ENCODE peak calls at places on chromosomes 16 and 17, in six cellular contexts. One of them, this sample, is unnamed.

GRCh38 chr17:34998205-34998604 is 17.9 kb downstream of the LIG3 start:
- DNase-seq in NCI-H1092: peak
- DNase-seq in CD4-positive, alpha-beta T cell: peak
- DNase-seq in HEK293T: peak
- DNase-seq in tibial nerve: peak
- DNase-seq in heart right ventricle: peak
- DNase-seq in this sample: peak

GRCh38 chr17:1180958-1181768 is 1.4 kb upstream of the ABR start:
- DNase-seq in NCI-H1092: no peak
- DNase-seq in CD4-positive, alpha-beta T cell: no peak
- DNase-seq in HEK293T: no peak
- DNase-seq in tibial nerve: no peak
- DNase-seq in heart right ventricle: no peak
- DNase-seq in this sample: no peak

GRCh38 chr17:51486091-51486490 is 225.7 kb downstream of the UTP18 start:
- DNase-seq in NCI-H1092: no peak
- DNase-seq in CD4-positive, alpha-beta T cell: no peak
- DNase-seq in HEK293T: no peak
- DNase-seq in tibial nerve: no peak
- DNase-seq in heart right ventricle: no peak
- DNase-seq in this sample: no peak

GRCh38 chr16:78125112-78125844 is 25.8 kb downstream of the WWOX start:
- DNase-seq in NCI-H1092: no peak
- DNase-seq in CD4-positive, alpha-beta T cell: no peak
- DNase-seq in HEK293T: no peak
- DNase-seq in tibial nerve: no peak
- DNase-seq in heart right ventricle: no peak
- DNase-seq in this sample: no peak

GRCh38 chr16:19005561-19006445 is 22.1 kb downstream of the TMC7 start:
- DNase-seq in NCI-H1092: no peak
- DNase-seq in CD4-positive, alpha-beta T cell: no peak
- DNase-seq in HEK293T: no peak
- DNase-seq in tibial nerve: peak
- DNase-seq in heart right ventricle: peak
- DNase-seq in this sample: no peak

GRCh38 chr16:73068546-73069401 is 20.8 kb upstream of the ZFHX3 start:
- DNase-seq in NCI-H1092: peak
- DNase-seq in CD4-positive, alpha-beta T cell: no peak
- DNase-seq in HEK293T: peak
- DNase-seq in tibial nerve: peak
- DNase-seq in heart right ventricle: peak
- DNase-seq in this sample: peak

GRCh38 chr16:6375471-6376075 is 957.1 kb upstream of the RBFOX1 start:
- DNase-seq in NCI-H1092: no peak
- DNase-seq in CD4-positive, alpha-beta T cell: no peak
- DNase-seq in HEK293T: no peak
- DNase-seq in tibial nerve: no peak
- DNase-seq in heart right ventricle: no peak
- DNase-seq in this sample: peak

GRCh38 chr17:21379080-21379711 is 3.0 kb downstream of the KCNJ12 start:
- DNase-seq in NCI-H1092: peak
- DNase-seq in CD4-positive, alpha-beta T cell: no peak
- DNase-seq in HEK293T: no peak
- DNase-seq in tibial nerve: no peak
- DNase-seq in heart right ventricle: peak
- DNase-seq in this sample: peak

GRCh38 chr17:1047886-1048470 is 51.0 kb downstream of the TIMM22 start:
- DNase-seq in NCI-H1092: no peak
- DNase-seq in CD4-positive, alpha-beta T cell: no peak
- DNase-seq in HEK293T: no peak
- DNase-seq in tibial nerve: no peak
- DNase-seq in heart right ventricle: no peak
- DNase-seq in this sample: no peak

GRCh38 chr17:34275881-34276280 is 5.9 kb downstream of the CCL7 start:
- DNase-seq in NCI-H1092: no peak
- DNase-seq in CD4-positive, alpha-beta T cell: no peak
- DNase-seq in HEK293T: no peak
- DNase-seq in tibial nerve: no peak
- DNase-seq in heart right ventricle: no peak
- DNase-seq in this sample: peak

GRCh38 chr17:66580178-66580577 is 254.7 kb upstream of the CACNG5 start:
- DNase-seq in NCI-H1092: no peak
- DNase-seq in CD4-positive, alpha-beta T cell: no peak
- DNase-seq in HEK293T: no peak
- DNase-seq in tibial nerve: no peak
- DNase-seq in heart right ventricle: peak
- DNase-seq in this sample: no peak

GRCh38 chr17:74601944-74602572 is 10.0 kb upstream of the CD300LD start:
- DNase-seq in NCI-H1092: peak
- DNase-seq in CD4-positive, alpha-beta T cell: no peak
- DNase-seq in HEK293T: peak
- DNase-seq in tibial nerve: no peak
- DNase-seq in heart right ventricle: peak
- DNase-seq in this sample: no peak

GRCh38 chr17:54982399-54982798 is 13.8 kb downstream of the STXBP4 start:
- DNase-seq in NCI-H1092: no peak
- DNase-seq in CD4-positive, alpha-beta T cell: no peak
- DNase-seq in HEK293T: no peak
- DNase-seq in tibial nerve: no peak
- DNase-seq in heart right ventricle: no peak
- DNase-seq in this sample: no peak

GRCh38 chr16:48629531-48629930 is 19.6 kb upstream of the N4BP1 start:
- DNase-seq in NCI-H1092: no peak
- DNase-seq in CD4-positive, alpha-beta T cell: no peak
- DNase-seq in HEK293T: no peak
- DNase-seq in tibial nerve: no peak
- DNase-seq in heart right ventricle: no peak
- DNase-seq in this sample: no peak

GRCh38 chr16:49854227-49855203 is 1.4 kb downstream of the ZNF423 start:
- DNase-seq in NCI-H1092: no peak
- DNase-seq in CD4-positive, alpha-beta T cell: no peak
- DNase-seq in HEK293T: peak
- DNase-seq in tibial nerve: no peak
- DNase-seq in heart right ventricle: no peak
- DNase-seq in this sample: no peak

GRCh38 chr16:361872-362701 is 8.3 kb downstream of the MRPL28 start:
- DNase-seq in NCI-H1092: peak
- DNase-seq in CD4-positive, alpha-beta T cell: peak
- DNase-seq in HEK293T: peak
- DNase-seq in tibial nerve: no peak
- DNase-seq in heart right ventricle: peak
- DNase-seq in this sample: peak

GRCh38 chr16:12095275-12096161 is 119.0 kb downstream of the SNX29 start:
- DNase-seq in NCI-H1092: peak
- DNase-seq in CD4-positive, alpha-beta T cell: peak
- DNase-seq in HEK293T: peak
- DNase-seq in tibial nerve: peak
- DNase-seq in heart right ventricle: peak
- DNase-seq in this sample: peak

GRCh38 chr16:30748634-30749445 is 615 bp downstream of the PHKG2 start:
- DNase-seq in NCI-H1092: no peak
- DNase-seq in CD4-positive, alpha-beta T cell: no peak
- DNase-seq in HEK293T: peak
- DNase-seq in tibial nerve: no peak
- DNase-seq in heart right ventricle: peak
- DNase-seq in this sample: no peak

GRCh38 chr16:56983211-56983751 is 6.1 kb upstream of the NLRC5 start:
- DNase-seq in NCI-H1092: no peak
- DNase-seq in CD4-positive, alpha-beta T cell: no peak
- DNase-seq in HEK293T: no peak
- DNase-seq in tibial nerve: no peak
- DNase-seq in heart right ventricle: no peak
- DNase-seq in this sample: no peak

GRCh38 chr16:23670137-23670776 is 8.4 kb upstream of the PLK1 start:
- DNase-seq in NCI-H1092: no peak
- DNase-seq in CD4-positive, alpha-beta T cell: no peak
- DNase-seq in HEK293T: no peak
- DNase-seq in tibial nerve: no peak
- DNase-seq in heart right ventricle: no peak
- DNase-seq in this sample: no peak

GRCh38 chr17:30831257-30831656 is 509 bp upstream of the ATAD5 start:
- DNase-seq in NCI-H1092: no peak
- DNase-seq in CD4-positive, alpha-beta T cell: no peak
- DNase-seq in HEK293T: peak
- DNase-seq in tibial nerve: no peak
- DNase-seq in heart right ventricle: no peak
- DNase-seq in this sample: no peak

GRCh38 chr16:1707193-1707790 is 1.3 kb downstream of the MAPK8IP3 start:
- DNase-seq in NCI-H1092: no peak
- DNase-seq in CD4-positive, alpha-beta T cell: no peak
- DNase-seq in HEK293T: no peak
- DNase-seq in tibial nerve: no peak
- DNase-seq in heart right ventricle: no peak
- DNase-seq in this sample: no peak

GRCh38 chr16:54673353-54673752 is 257.3 kb upstream of the IRX5 start:
- DNase-seq in NCI-H1092: no peak
- DNase-seq in CD4-positive, alpha-beta T cell: no peak
- DNase-seq in HEK293T: no peak
- DNase-seq in tibial nerve: no peak
- DNase-seq in heart right ventricle: no peak
- DNase-seq in this sample: no peak

GRCh38 chr16:30893744-30894539 is at the start of gene BCL7C:
- DNase-seq in NCI-H1092: peak
- DNase-seq in CD4-positive, alpha-beta T cell: peak
- DNase-seq in HEK293T: peak
- DNase-seq in tibial nerve: peak
- DNase-seq in heart right ventricle: peak
- DNase-seq in this sample: peak

GRCh38 chr16:78505544-78506371 is 406.3 kb downstream of the WWOX start:
- DNase-seq in NCI-H1092: peak
- DNase-seq in CD4-positive, alpha-beta T cell: no peak
- DNase-seq in HEK293T: no peak
- DNase-seq in tibial nerve: peak
- DNase-seq in heart right ventricle: peak
- DNase-seq in this sample: peak

GRCh38 chr17:80026359-80027042 is 9.2 kb downstream of the TBC1D16 start:
- DNase-seq in NCI-H1092: peak
- DNase-seq in CD4-positive, alpha-beta T cell: no peak
- DNase-seq in HEK293T: no peak
- DNase-seq in tibial nerve: peak
- DNase-seq in heart right ventricle: no peak
- DNase-seq in this sample: peak

GRCh38 chr16:67945392-67945933 is 1.5 kb upstream of the LCAT start:
- DNase-seq in NCI-H1092: no peak
- DNase-seq in CD4-positive, alpha-beta T cell: no peak
- DNase-seq in HEK293T: no peak
- DNase-seq in tibial nerve: no peak
- DNase-seq in heart right ventricle: no peak
- DNase-seq in this sample: no peak

GRCh38 chr16:1150511-1150982 is 2.4 kb upstream of the CACNA1H start:
- DNase-seq in NCI-H1092: no peak
- DNase-seq in CD4-positive, alpha-beta T cell: no peak
- DNase-seq in HEK293T: peak
- DNase-seq in tibial nerve: no peak
- DNase-seq in heart right ventricle: no peak
- DNase-seq in this sample: no peak

GRCh38 chr17:64216385-64217248 is 46.4 kb downstream of the TEX2 start:
- DNase-seq in NCI-H1092: no peak
- DNase-seq in CD4-positive, alpha-beta T cell: no peak
- DNase-seq in HEK293T: no peak
- DNase-seq in tibial nerve: no peak
- DNase-seq in heart right ventricle: peak
- DNase-seq in this sample: peak

GRCh38 chr17:8151120-8151640 is 1.0 kb downstream of the PER1 start:
- DNase-seq in NCI-H1092: peak
- DNase-seq in CD4-positive, alpha-beta T cell: peak
- DNase-seq in HEK293T: peak
- DNase-seq in tibial nerve: peak
- DNase-seq in heart right ventricle: peak
- DNase-seq in this sample: peak

GRCh38 chr17:43212641-43213490 is 1.2 kb downstream of the TMEM106A start:
- DNase-seq in NCI-H1092: no peak
- DNase-seq in CD4-positive, alpha-beta T cell: no peak
- DNase-seq in HEK293T: no peak
- DNase-seq in tibial nerve: no peak
- DNase-seq in heart right ventricle: no peak
- DNase-seq in this sample: no peak

GRCh38 chr17:20920813-20921199 is 122.0 kb downstream of the USP22 start:
- DNase-seq in NCI-H1092: no peak
- DNase-seq in CD4-positive, alpha-beta T cell: no peak
- DNase-seq in HEK293T: no peak
- DNase-seq in tibial nerve: no peak
- DNase-seq in heart right ventricle: no peak
- DNase-seq in this sample: no peak

GRCh38 chr17:4901648-4902344 is 1.1 kb downstream of the CHRNE start:
- DNase-seq in NCI-H1092: no peak
- DNase-seq in CD4-positive, alpha-beta T cell: no peak
- DNase-seq in HEK293T: no peak
- DNase-seq in tibial nerve: peak
- DNase-seq in heart right ventricle: peak
- DNase-seq in this sample: no peak

GRCh38 chr17:58329808-58330543 is 1.4 kb upstream of the TSPOAP1 start:
- DNase-seq in NCI-H1092: no peak
- DNase-seq in CD4-positive, alpha-beta T cell: no peak
- DNase-seq in HEK293T: no peak
- DNase-seq in tibial nerve: no peak
- DNase-seq in heart right ventricle: no peak
- DNase-seq in this sample: no peak

GRCh38 chr17:8146381-8147140 is 5.6 kb downstream of the PER1 start:
- DNase-seq in NCI-H1092: no peak
- DNase-seq in CD4-positive, alpha-beta T cell: no peak
- DNase-seq in HEK293T: no peak
- DNase-seq in tibial nerve: no peak
- DNase-seq in heart right ventricle: no peak
- DNase-seq in this sample: no peak

GRCh38 chr17:39538875-39539274 is 68.8 kb downstream of the NEUROD2 start:
- DNase-seq in NCI-H1092: no peak
- DNase-seq in CD4-positive, alpha-beta T cell: no peak
- DNase-seq in HEK293T: no peak
- DNase-seq in tibial nerve: no peak
- DNase-seq in heart right ventricle: no peak
- DNase-seq in this sample: no peak

This sample was measured in DMS79 treated with DMSO at 0.1 percent for 48 hours.